ENCODE peak calls at places on chromosomes 2 and 18, in seven cellular contexts. D is right atrium auricular region, X is GM12865, C is thoracic aorta, N is colonic mucosa, S is kidney, H is stomach. Y is an unnamed sample.

GRCh38 chr2:164831180-164831579 is 10.4 kb downstream of the COBLL1 start:
- DNase-seq in D (no peak), H (no peak), C (no peak), X (no peak), N (no peak), S (no peak), Y (no peak)

GRCh38 chr2:38174646-38175096 is 98.7 kb upstream of the CYP1B1 start:
- DNase-seq in C (no peak), H (no peak), S (no peak), N (no peak), X (no peak), D (no peak), Y (no peak)

GRCh38 chr2:105862843-105863242 is 118.1 kb downstream of the NCK2 start:
- DNase-seq in C (no peak), N (no peak), S (no peak), D (no peak), X (no peak), H (no peak), Y (no peak)

GRCh38 chr2:59398081-59398480 is 1155.4 kb downstream of the BCL11A start:
- DNase-seq in H (no peak), N (no peak), S (no peak), C (no peak), X (no peak), D (no peak), Y (no peak)

GRCh38 chr2:100320547-100321180 is 1.6 kb downstream of the LONRF2 start:
- DNase-seq in H (no peak), C (no peak), X (no peak), S (no peak), N (no peak), D (no peak), Y (no peak)

GRCh38 chr18:61896118-61896517 is 3.3 kb upstream of the RNF152 start:
- DNase-seq in D (no peak), H (no peak), X (no peak), S (no peak), N (no peak), C (no peak), Y (no peak)

GRCh38 chr18:75071484-75071785 is 137.5 kb downstream of the PTGR3 start:
- DNase-seq in H (no peak), C (no peak), S (peak; percentile 78), D (no peak), X (no peak), N (no peak), Y (no peak)

GRCh38 chr2:200523158-200523557 is 2.8 kb upstream of the SGO2 start:
- DNase-seq in D (no peak), X (no peak), H (no peak), C (no peak), S (no peak), N (peak; percentile 54), Y (no peak)

GRCh38 chr2:235378944-235379343 is 114.9 kb upstream of the AGAP1 start:
- DNase-seq in D (no peak), C (no peak), N (no peak), H (no peak), S (no peak), X (no peak), Y (no peak)

GRCh38 chr18:61464551-61465102 is 131.4 kb downstream of the CDH20 start:
- DNase-seq in D (no peak), S (no peak), X (no peak), H (no peak), N (no peak), C (no peak), Y (no peak)

GRCh38 chr2:42064417-42064942 is 16.7 kb downstream of the PKDCC start:
- DNase-seq in X (no peak), S (no peak), D (no peak), H (no peak), C (no peak), N (peak; percentile 52), Y (no peak)

GRCh38 chr2:233245406-233245805 is 6.1 kb upstream of the ATG16L1 start:
- DNase-seq in C (no peak), H (no peak), S (no peak), N (no peak), X (no peak), D (no peak), Y (no peak)

GRCh38 chr2:2270808-2271415 is 60.2 kb downstream of the MYT1L start:
- DNase-seq in H (no peak), S (no peak), X (no peak), D (no peak), N (no peak), C (no peak), Y (no peak)

GRCh38 chr18:52617931-52618330 is 277.9 kb downstream of the DCC start:
- DNase-seq in C (no peak), H (no peak), X (no peak), N (no peak), D (no peak), S (no peak), Y (no peak)

GRCh38 chr2:122267947-122268346 is 512.5 kb downstream of the TSN start:
- DNase-seq in X (no peak), C (no peak), S (no peak), N (no peak), D (no peak), H (no peak), Y (no peak)

DNA sequence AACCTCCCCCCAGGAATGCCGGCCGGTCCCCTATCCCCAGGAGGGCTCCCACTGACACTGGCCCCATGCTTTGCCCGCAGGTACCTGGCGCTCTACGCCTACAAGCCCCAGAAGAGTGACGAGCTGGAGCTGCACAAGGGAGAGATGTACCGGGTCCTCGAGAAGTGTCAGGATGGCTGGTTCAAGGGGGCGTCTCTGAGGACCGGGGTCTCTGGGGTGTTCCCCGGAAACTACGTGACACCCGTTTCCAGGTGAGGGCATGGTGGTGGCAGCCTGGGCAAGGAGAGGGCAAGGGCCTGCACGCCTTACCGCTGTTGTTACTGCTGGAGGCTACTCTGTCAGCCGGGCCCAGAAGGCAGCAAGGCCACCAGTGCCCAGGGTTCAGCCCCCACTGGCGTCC is 181.3 kb downstream of the SEPTIN10 start:
- DNase-seq in X (no peak), N (no peak), H (no peak), C (no peak), D (no peak), S (peak; percentile 59), Y (no peak)
- TF ChIP-seq CTCF in X (no peak), N (no peak), H (no peak), C (no peak), D (no peak), S (no peak), Y (no peak)

DNA sequence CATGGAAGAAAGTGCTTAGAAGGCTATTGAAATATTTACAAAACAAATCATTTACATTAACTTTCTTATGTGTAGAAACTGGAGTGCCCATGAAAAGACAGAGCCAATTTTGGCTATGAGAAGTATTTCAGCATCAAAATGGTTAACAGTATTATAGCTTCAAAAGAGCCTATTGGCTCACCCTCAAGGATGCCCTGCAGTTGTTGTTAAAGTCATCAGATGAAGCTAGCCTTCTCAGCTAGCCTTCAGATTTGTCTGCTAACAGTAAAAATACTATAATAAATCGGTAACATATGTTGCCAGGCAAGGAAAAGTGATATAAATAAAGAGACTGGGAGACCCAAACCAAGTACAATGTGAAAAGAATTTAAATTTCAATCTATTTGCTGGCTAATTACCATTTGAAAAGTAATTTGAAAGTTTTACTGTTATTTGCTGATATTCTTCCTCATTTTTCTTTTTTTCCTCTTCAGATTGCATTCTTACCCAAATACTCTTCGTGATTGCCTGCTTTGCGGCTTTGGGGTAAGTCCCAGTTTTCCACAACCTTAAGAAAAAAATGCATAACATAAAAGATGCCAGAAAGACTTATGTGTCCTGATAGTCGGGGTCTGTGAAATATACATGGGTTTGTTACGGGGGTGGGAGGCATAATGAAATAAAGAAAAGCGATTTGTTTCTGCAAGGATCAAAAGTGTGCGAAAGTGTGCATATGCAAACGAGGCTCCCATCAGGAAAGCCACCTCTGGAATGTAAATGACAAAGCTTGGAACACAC is 256.5 kb downstream of the MEIS1 start:
- DNase-seq in S (no peak), N (no peak), H (no peak), C (no peak), X (no peak), D (no peak), Y (no peak)
- H3K4me3 ChIP-seq in S (no peak overlapping the region), N (no peak overlapping the region), H (no peak overlapping the region), C (no peak overlapping the region), X (no peak overlapping the region), D (no peak overlapping the region), Y (no peak overlapping the region)

GRCh38 chr2:65043001-65043400 is 13.2 kb upstream of the CEP68 start:
- DNase-seq in X (no peak), C (no peak), H (no peak), S (no peak), N (no peak), D (no peak), Y (no peak)
- TF ChIP-seq CTCF in X (no peak), C (no peak), H (no peak), S (no peak), N (no peak), D (no peak), Y (no peak)

GRCh38 chr2:189347540-189347939 is 93.7 kb upstream of the WDR75 start:
- DNase-seq in S (no peak), C (no peak), H (no peak), N (peak; percentile 24), D (peak; percentile 71), X (peak; percentile 67), Y (peak; percentile 55)
- H3K4me3 ChIP-seq in S (no peak overlapping the region), C (no peak overlapping the region), H (no peak overlapping the region), N (no peak overlapping the region), D (no peak overlapping the region), X (no peak overlapping the region), Y (no peak overlapping the region)

GRCh38 chr2:120289221-120289906 is 36.7 kb downstream of the RALB start:
- DNase-seq in X (no peak), S (no peak), N (no peak), C (no peak), D (no peak), H (no peak), Y (no peak)
- TF ChIP-seq CTCF in X (no peak), S (no peak), N (no peak), C (no peak), D (no peak), H (no peak), Y (no peak)

GRCh38 chr2:150188801-150189200 is 298.7 kb downstream of the RND3 start:
- DNase-seq in H (no peak), C (no peak), D (no peak), X (no peak), S (no peak), N (no peak), Y (no peak)

GRCh38 chr2:150192701-150193100 is 294.8 kb downstream of the RND3 start:
- DNase-seq in S (no peak), X (no peak), D (no peak), N (no peak), H (no peak), C (no peak), Y (no peak)

GRCh38 chr2:150190546-150190945 is 296.9 kb downstream of the RND3 start:
- DNase-seq in X (no peak), H (no peak), N (no peak), C (no peak), D (no peak), S (no peak), Y (no peak)

GRCh38 chr2:150191349-150191748 is 296.1 kb downstream of the RND3 start:
- DNase-seq in C (no peak), H (no peak), S (no peak), X (no peak), D (no peak), N (no peak), Y (no peak)

GRCh38 chr2:150188177-150188576 is 299.3 kb downstream of the RND3 start:
- DNase-seq in C (no peak), S (no peak), D (no peak), N (no peak), X (no peak), H (no peak), Y (no peak)
- H3K4me3 ChIP-seq in C (no peak overlapping the region), S (no peak overlapping the region), D (no peak overlapping the region), N (no peak overlapping the region), X (no peak overlapping the region), H (no peak overlapping the region), Y (no peak overlapping the region)

Y was measured in tibial artery.